ENCODE peak calls at places on chromosome 9, in four cellular contexts. X is CD8-positive, alpha-beta memory T cell; P is Calu3; F is globus pallidus. U is an unnamed sample.
A peak's percentile ranks its signal among the peaks of the same experiment; 100 is the strongest.

GRCh38 chr9:83304686-83305085 is 233.5 kb downstream of the FRMD3 start:
- DNase-seq in X (no peak), P (no peak), F (peak; percentile 77), U (no peak)

GRCh38 chr9:108928386-108928785 is 5.5 kb downstream of the ELP1 start:
- DNase-seq in X (no peak), P (no peak), F (no peak), U (no peak)

GRCh38 chr9:99835581-99835980 is 13.9 kb downstream of the NR4A3 start:
- DNase-seq in X (no peak), P (no peak), F (no peak), U (no peak)

GRCh38 chr9:85404911-85405580 is 336.7 kb downstream of the AGTPBP1 start:
- DNase-seq in X (no peak), P (no peak), F (no peak), U (no peak)

GRCh38 chr9:79574716-79575242 is 3.0 kb downstream of the TLE4 start:
- DNase-seq in X (no peak), P (no peak), F (no peak), U (no peak)

GRCh38 chr9:121360975-121361374 is 9.1 kb downstream of the STOM start:
- DNase-seq in X (no peak), P (no peak), F (no peak), U (no peak)

GRCh38 chr9:96486351-96487029 is 36.5 kb downstream of the HABP4 start:
- DNase-seq in X (no peak), P (no peak), F (no peak), U (no peak)

GRCh38 chr9:124567362-124567761 is 60.2 kb upstream of the NR5A1 start:
- DNase-seq in X (no peak), P (no peak), F (no peak), U (no peak)

GRCh38 chr9:75152416-75152815 is 64.1 kb downstream of the OSTF1 start:
- DNase-seq in X (peak; percentile 29), P (no peak), F (no peak), U (no peak)

GRCh38 chr9:4678679-4679267 is 596 bp upstream of the CDC37L1 start:
- DNase-seq in X (no peak), P (no peak), F (peak; percentile 60), U (peak; percentile 6)

GRCh38 chr9:99368341-99369326 is 146.6 kb downstream of the SEC61B start:
- DNase-seq in X (no peak), P (no peak), F (peak; percentile 39), U (no peak)

GRCh38 chr9:70639853-70640814 is 225.7 kb upstream of the KLF9 start:
- DNase-seq in X (peak; percentile 7), P (peak; percentile 22), F (peak; percentile 63), U (no peak)

GRCh38 chr9:109466623-109467590 is 31.2 kb downstream of the PTPN3 start:
- DNase-seq in X (no peak), P (no peak), F (no peak), U (no peak)

GRCh38 chr9:115264333-115264732 is 146.4 kb upstream of the TNC start:
- DNase-seq in X (no peak), P (no peak), F (no peak), U (no peak)

GRCh38 chr9:116312221-116312620 is 158.6 kb downstream of the PAPPA start:
- DNase-seq in X (no peak), P (no peak), F (no peak), U (no peak)

GRCh38 chr9:110399983-110400382 is 62.3 kb upstream of the TXNDC8 start:
- DNase-seq in X (no peak), P (no peak), F (no peak), U (no peak)

GRCh38 chr9:131095666-131096489 is 453 bp upstream of the AIF1L start:
- DNase-seq in X (no peak), P (peak; percentile 46), F (peak; percentile 86), U (peak; percentile 38)

GRCh38 chr9:72012642-72013041 is 47.8 kb downstream of the C9orf57 start:
- DNase-seq in X (no peak), P (peak; percentile 67), F (no peak), U (no peak)

GRCh38 chr9:113566011-113566711 is 102.6 kb downstream of the RGS3 start:
- DNase-seq in X (no peak), P (no peak), F (peak; percentile 60), U (no peak)

GRCh38 chr9:132744881-132745761 is 74.9 kb downstream of the GTF3C4 start:
- DNase-seq in X (no peak), P (no peak), F (no peak), U (no peak)

GRCh38 chr9:126642839-126643238 is 29.1 kb downstream of the LMX1B start:
- DNase-seq in X (no peak), P (no peak), F (no peak), U (no peak)

GRCh38 chr9:75088646-75089368 is 493 bp downstream of the OSTF1 start:
- DNase-seq in X (no peak), P (peak; percentile 70), F (peak; percentile 66), U (peak; percentile 7)

GRCh38 chr9:108972626-108973209 is 38.5 kb downstream of the ABITRAM start:
- DNase-seq in X (no peak), P (no peak), F (no peak), U (no peak)

GRCh38 chr9:131580358-131580757 is 35.0 kb downstream of the PRRT1B start:
- DNase-seq in X (no peak), P (no peak), F (no peak), U (no peak)

GRCh38 chr9:86282979-86283535 is 719 bp upstream of the ISCA1 start:
- DNase-seq in X (no peak), P (no peak), F (no peak), U (no peak)

GRCh38 chr9:109012876-109013677 is at the start of gene CTNNAL1:
- DNase-seq in X (peak; percentile 84), P (peak; percentile 92), F (peak; percentile 86), U (peak; percentile 79)

GRCh38 chr9:132141364-132141947 is 20.4 kb upstream of the NTNG2 start:
- DNase-seq in X (no peak), P (no peak), F (peak; percentile 72), U (no peak)

GRCh38 chr9:109297899-109298298 is 23.0 kb downstream of the EPB41L4B start:
- DNase-seq in X (no peak), P (no peak), F (no peak), U (no peak)

GRCh38 chr9:121528642-121529041 is 29.0 kb upstream of the GGTA1 start:
- DNase-seq in X (no peak), P (no peak), F (no peak), U (no peak)

GRCh38 chr9:532707-533106 is 308.8 kb upstream of the DMRT1 start:
- DNase-seq in X (no peak), P (no peak), F (no peak), U (no peak)